ENCODE peak calls at places on chromosome 2, in four cellular contexts. F is NCI-H69, X is H4, S is KBM-7. D is an unnamed sample.

GRCh38 chr2:222743263-222743865 is 71.9 kb downstream of the MOGAT1 start:
- DNase-seq in X (no peak), S (peak), F (peak), D (peak)

GRCh38 chr2:96758987-96759386 is 1.7 kb upstream of the CNNM4 start:
- DNase-seq in S (no peak), F (no peak), X (no peak), D (no peak)

GRCh38 chr2:82498777-82499443 is 1960.2 kb downstream of the SUCLG1 start:
- DNase-seq in X (no peak), F (no peak), S (no peak), D (no peak)

GRCh38 chr2:43230481-43230880 is 4.1 kb upstream of the ZFP36L2 start:
- DNase-seq in X (no peak), S (no peak), F (peak), D (no peak)

GRCh38 chr2:211086049-211086448 is 529.6 kb downstream of the CPS1 start:
- DNase-seq in S (no peak), X (no peak), F (no peak), D (no peak)

GRCh38 chr2:177148477-177149154 is 64.0 kb upstream of the HNRNPA3 start:
- DNase-seq in S (peak), X (peak), F (peak), D (peak)

GRCh38 chr2:63300835-63301234 is 250.2 kb downstream of the OTX1 start:
- DNase-seq in X (no peak), F (no peak), S (peak), D (no peak)

GRCh38 chr2:54945401-54946219 is 104.6 kb downstream of the RTN4 start:
- DNase-seq in F (no peak), S (no peak), X (peak), D (peak)

GRCh38 chr2:153287109-153287801 is 191.3 kb downstream of the RPRM start:
- DNase-seq in S (no peak), X (peak), F (peak), D (peak)

GRCh38 chr2:135246856-135247255 is 194.8 kb downstream of the RAB3GAP1 start:
- DNase-seq in S (no peak), X (no peak), F (no peak), D (no peak)